ENCODE peak calls at places on chromosomes 3 and 15, in seven cellular contexts. Y is stimulated activated CD4-positive, alpha-beta T cell treated with anti-CD3 and anti-CD28 coated beads, Interleukin-15, amount 100 ng/mL, for 1 hour; W is activated naive CD4-positive, alpha-beta T cell treated with Interleukin-2 at 50 U/mL for 16 hours; L is hepatocyte; Q is heart right ventricle; F is CD14-positive monocyte; E is pancreas. O is an unnamed sample.

GRCh38 chr15:38554354-38554753 is 10.3 kb downstream of the RASGRP1 start:
- DNase-seq in L (no peak), E (no peak), Y (no peak), F (no peak), Q (no peak), W (peak), O (no peak)

GRCh38 chr3:36318584-36319200 is 61.6 kb upstream of the STAC start:
- DNase-seq in W (no peak), L (peak), F (no peak), E (no peak), Y (no peak), Q (no peak), O (no peak)

GRCh38 chr3:148718982-148719862 is 21.5 kb downstream of the AGTR1 start:
- DNase-seq in Q (no peak), Y (no peak), L (peak), W (no peak), F (no peak), E (no peak), O (peak)

GRCh38 chr15:69158201-69158842 is 2.1 kb upstream of the GLCE start:
- DNase-seq in E (no peak), Q (no peak), Y (no peak), F (no peak), W (no peak), L (no peak), O (no peak)

GRCh38 chr3:85251766-85252165 is 293.0 kb downstream of the CADM2 start:
- DNase-seq in Q (no peak), F (no peak), W (no peak), L (no peak), E (no peak), Y (no peak), O (no peak)

GRCh38 chr15:46277994-46278885 is 643.4 kb downstream of the SQOR start:
- DNase-seq in L (no peak), E (peak), W (no peak), F (no peak), Q (no peak), Y (no peak), O (peak)

GRCh38 chr15:53378096-53378620 is 381.3 kb downstream of the WDR72 start:
- DNase-seq in E (no peak), W (no peak), F (no peak), Y (no peak), Q (no peak), L (no peak), O (no peak)

GRCh38 chr15:99906793-99907192 is 173.6 kb upstream of the LYSMD4 start:
- DNase-seq in Y (no peak), W (no peak), E (no peak), L (no peak), F (no peak), Q (no peak), O (no peak)

GRCh38 chr3:141081141-141081795 is 30.1 kb downstream of the SPSB4 start:
- DNase-seq in W (no peak), Q (no peak), L (no peak), F (no peak), Y (no peak), E (no peak), O (no peak)

GRCh38 chr15:25803036-25803435 is 60.1 kb downstream of the ATP10A start:
- DNase-seq in W (no peak), L (no peak), E (no peak), Q (no peak), Y (no peak), F (no peak), O (no peak)

GRCh38 chr3:140758791-140759444 is 81.1 kb downstream of the TRIM42 start:
- DNase-seq in E (no peak), Y (no peak), L (no peak), W (no peak), F (no peak), Q (no peak), O (no peak)

GRCh38 chr15:33915571-33916407 is 52.5 kb upstream of the CHRM5 start:
- DNase-seq in Q (no peak), Y (no peak), W (no peak), F (no peak), E (no peak), L (peak), O (no peak)

O was measured in cerebellar cortex.